ENCODE peak calls at places on chromosome 4, in seven cellular contexts. C is adrenal gland; E is neuronal stem cell; A is CD4-positive, alpha-beta memory T cell; I is tibial nerve; O is lung; K is aorta. R is an unnamed sample. For H3K9me3, the result is how much of the 10 kb centered on the place peaks cover.

GRCh38 chr4:173509031-173510001 is 20.7 kb downstream of the HAND2 start:
- DNase-seq in C (peak), E (no peak), A (no peak), I (no peak), O (no peak), K (peak), R (no peak)

GRCh38 chr4:127967141-127967775 is 2.1 kb downstream of the ABHD18 start:
- DNase-seq in C (no peak), E (no peak), A (no peak), I (no peak), O (no peak), K (no peak), R (no peak)

GRCh38 chr4:170729897-170730296 is 640.1 kb upstream of the AADAT start:
- DNase-seq in C (no peak), E (no peak), A (no peak), I (no peak), O (no peak), K (no peak), R (no peak)

GRCh38 chr4:17788956-17789355 is 7.5 kb upstream of the FAM184B start:
- DNase-seq in C (no peak), E (no peak), A (no peak), I (no peak), O (no peak), K (no peak), R (no peak)

GRCh38 chr4:31192372-31192771 is 472.2 kb downstream of the PCDH7 start:
- DNase-seq in C (no peak), E (no peak), A (no peak), I (no peak), O (no peak), K (no peak), R (no peak)

GRCh38 chr4:54746228-54746627 is 88.5 kb downstream of the KIT start:
- DNase-seq in C (no peak), E (no peak), A (no peak), I (no peak), O (no peak), K (no peak), R (no peak)

GRCh38 chr4:98573791-98574190 is 84.6 kb downstream of the TSPAN5 start:
- DNase-seq in C (no peak), E (no peak), A (no peak), I (no peak), O (no peak), K (no peak), R (no peak)

GRCh38 chr4:17065821-17066220 is 167.4 kb upstream of the LDB2 start:
- DNase-seq in C (no peak), E (no peak), A (no peak), I (no peak), O (no peak), K (no peak), R (no peak)

GRCh38 chr4:77815651-77816050 is 3.5 kb downstream of the CNOT6L start:
- DNase-seq in C (no peak), E (no peak), A (no peak), I (no peak), O (no peak), K (no peak), R (no peak)

DNA sequence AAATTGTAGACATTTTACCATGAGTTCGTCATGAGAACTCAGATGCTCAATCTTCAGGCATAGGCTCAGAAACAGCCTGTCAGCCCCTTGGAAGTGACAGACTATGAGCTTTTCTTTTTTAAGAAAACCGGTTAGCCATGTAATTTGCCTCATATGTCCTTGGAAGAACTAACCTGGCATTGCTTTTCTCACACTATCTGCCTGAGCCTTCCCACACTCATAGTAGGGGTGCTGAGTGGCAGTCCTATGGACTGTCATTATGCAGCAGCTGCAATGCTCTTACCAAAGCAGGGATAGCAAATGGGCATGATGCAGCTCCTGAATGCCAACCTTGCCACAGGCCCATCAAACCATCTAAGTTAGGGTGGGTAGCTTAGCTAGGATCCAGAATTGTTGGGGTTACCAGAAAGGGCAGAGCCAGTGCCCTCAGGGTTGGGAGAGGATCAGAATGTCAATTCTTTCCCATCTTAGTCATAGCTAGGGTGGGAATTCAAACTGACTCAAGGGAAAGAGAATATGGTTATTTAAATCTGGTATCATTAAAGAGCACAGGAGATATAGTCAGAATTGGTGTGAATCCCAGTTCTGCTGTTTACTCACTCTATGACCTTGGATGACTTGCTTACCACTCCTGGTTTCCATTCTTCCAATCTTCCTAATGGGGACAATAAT is 230.6 kb upstream of the CPEB2 start:
- DNase-seq in C (no peak), E (no peak), A (no peak), I (no peak), O (no peak), K (no peak), R (no peak)
- H3K9me3 ChIP-seq in C (under half), E (under half), A (under half), I (under half), O (under half), K (under half), R (under half)

GRCh38 chr4:48836658-48837057 is 5.8 kb downstream of the OCIAD1 start:
- DNase-seq in C (no peak), E (no peak), A (no peak), I (no peak), O (no peak), K (no peak), R (no peak)
- H3K9me3 ChIP-seq in C (under half), E (under half), A (under half), I (under half), O (under half), K (under half), R (under half)

DNA sequence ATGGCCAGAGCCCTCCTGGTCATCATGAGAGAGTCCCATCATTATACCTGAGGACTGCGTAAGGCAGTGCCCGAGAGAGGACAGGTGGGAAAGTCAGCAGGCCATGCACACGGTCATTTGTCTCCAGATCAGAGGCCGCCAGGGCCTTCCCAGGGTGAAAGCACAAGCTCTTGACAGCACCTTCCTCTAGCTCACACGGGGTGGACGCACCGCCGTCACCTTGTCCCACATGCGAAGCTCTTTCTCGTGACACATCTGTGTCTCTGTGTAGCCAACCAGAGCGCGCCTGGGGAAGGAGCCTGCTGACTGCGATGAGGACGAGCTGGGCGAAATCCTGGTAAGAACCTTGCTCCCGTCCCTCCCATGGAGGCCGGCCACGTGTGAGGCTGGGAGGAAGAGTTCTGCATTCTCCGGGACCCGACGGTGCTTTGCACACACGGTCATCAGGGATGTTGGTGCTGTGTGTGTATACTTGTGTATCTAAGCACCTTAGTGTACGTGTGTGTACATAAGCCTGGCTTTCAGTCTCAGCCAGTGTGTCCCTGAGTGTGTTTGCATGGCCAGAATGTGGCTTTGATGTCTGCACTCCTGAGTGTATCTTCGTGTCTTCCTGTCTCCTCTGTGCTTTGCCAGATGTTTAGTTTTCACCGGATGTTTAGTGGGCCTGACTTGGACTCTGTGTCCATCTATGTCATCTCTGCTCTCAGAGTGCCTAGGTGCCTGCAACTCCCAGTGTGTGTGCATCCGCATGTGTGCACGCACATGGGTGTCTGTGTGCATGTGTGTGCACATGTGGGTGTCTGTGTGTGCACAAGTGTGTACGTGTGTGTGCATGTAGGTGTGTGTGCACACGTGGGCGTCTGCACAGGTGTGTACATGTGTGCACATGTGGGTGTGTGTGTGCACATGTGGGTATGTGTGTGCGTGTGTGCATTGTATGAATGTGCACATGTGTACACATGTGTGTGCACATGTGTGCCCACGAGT is 15.1 kb downstream of the ATP5ME start:
- DNase-seq in C (no peak), E (no peak), A (no peak), I (no peak), O (no peak), K (peak), R (no peak)
- H3K9me3 ChIP-seq in C (under half), E (under half), A (under half), I (under half), O (under half), K (under half), R (under half)

DNA sequence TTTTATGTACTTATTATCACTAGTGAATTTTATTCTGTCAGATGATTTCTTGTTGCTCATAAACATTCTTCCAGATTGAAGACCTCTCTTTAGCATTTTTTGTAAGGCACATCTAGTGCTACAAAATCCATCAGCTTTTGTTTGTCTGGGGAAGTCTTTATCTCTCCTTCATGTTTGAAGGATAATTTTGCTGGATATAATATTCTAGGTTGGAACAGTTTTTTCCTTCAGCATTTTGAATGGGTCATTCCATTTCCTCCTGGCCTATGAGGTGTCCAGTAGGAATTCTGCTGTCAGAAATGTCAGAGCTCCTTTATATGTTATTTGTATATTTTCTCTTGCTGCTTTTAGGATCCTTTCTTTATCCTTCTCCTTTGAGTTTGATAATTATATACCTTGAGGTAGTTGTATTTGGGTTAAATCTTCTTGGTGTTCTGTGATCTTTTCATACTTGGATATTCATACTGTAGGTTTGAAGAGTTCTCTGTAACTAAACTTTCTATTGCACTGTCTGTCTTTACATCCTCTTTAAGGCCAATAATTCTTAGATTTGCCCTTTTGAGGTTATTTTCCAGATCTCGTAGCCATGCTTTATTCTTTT is 58.3 kb downstream of the PTPN13 start:
- DNase-seq in C (no peak), E (no peak), A (no peak), I (no peak), O (no peak), K (no peak), R (no peak)
- H3K9me3 ChIP-seq in C (under half), E (half or more), A (under half), I (under half), O (under half), K (under half), R (under half)

GRCh38 chr4:135604531-135604930 is 1402.9 kb upstream of the PABPC4L start:
- DNase-seq in C (no peak), E (no peak), A (no peak), I (no peak), O (no peak), K (no peak), R (no peak)

GRCh38 chr4:135605096-135605495 is 1403.5 kb upstream of the PABPC4L start:
- DNase-seq in C (no peak), E (no peak), A (no peak), I (no peak), O (no peak), K (no peak), R (no peak)

GRCh38 chr4:135598151-135598550 is 1396.6 kb upstream of the PABPC4L start:
- DNase-seq in C (no peak), E (no peak), A (no peak), I (no peak), O (no peak), K (no peak), R (no peak)

GRCh38 chr4:135601351-135601750 is 1399.8 kb upstream of the PABPC4L start:
- DNase-seq in C (no peak), E (no peak), A (no peak), I (no peak), O (no peak), K (no peak), R (no peak)
- H3K9me3 ChIP-seq in C (under half), E (under half), A (under half), I (under half), O (under half), K (under half), R (under half)

GRCh38 chr4:177128306-177128705 is 181.4 kb upstream of the NEIL3 start:
- DNase-seq in C (no peak), E (no peak), A (no peak), I (no peak), O (no peak), K (no peak), R (no peak)

GRCh38 chr4:177124436-177124835 is 185.2 kb upstream of the NEIL3 start:
- DNase-seq in C (no peak), E (no peak), A (no peak), I (no peak), O (no peak), K (no peak), R (no peak)

GRCh38 chr4:177127658-177128057 is 182.0 kb upstream of the NEIL3 start:
- DNase-seq in C (no peak), E (no peak), A (no peak), I (no peak), O (no peak), K (no peak), R (no peak)

GRCh38 chr4:177123811-177124210 is 185.9 kb upstream of the NEIL3 start:
- DNase-seq in C (no peak), E (no peak), A (no peak), I (no peak), O (no peak), K (no peak), R (no peak)

GRCh38 chr4:177125656-177126055 is 184.0 kb upstream of the NEIL3 start:
- DNase-seq in C (no peak), E (no peak), A (no peak), I (no peak), O (no peak), K (no peak), R (no peak)
- H3K9me3 ChIP-seq in C (under half), E (under half), A (under half), I (under half), O (under half), K (under half), R (under half)

GRCh38 chr4:1253831-1254230 is 4.9 kb upstream of the CTBP1 start:
- DNase-seq in C (no peak), E (no peak), A (peak), I (no peak), O (no peak), K (no peak), R (no peak)

GRCh38 chr4:1255699-1256098 is 6.8 kb upstream of the CTBP1 start:
- DNase-seq in C (no peak), E (no peak), A (no peak), I (no peak), O (no peak), K (no peak), R (no peak)

GRCh38 chr4:1252928-1253492 is 4.1 kb upstream of the CTBP1 start:
- DNase-seq in C (no peak), E (no peak), A (no peak), I (no peak), O (no peak), K (no peak), R (no peak)

GRCh38 chr4:1258457-1258856 is 9.5 kb upstream of the CTBP1 start:
- DNase-seq in C (no peak), E (no peak), A (no peak), I (no peak), O (no peak), K (no peak), R (no peak)

GRCh38 chr4:1255151-1255550 is 6.2 kb upstream of the CTBP1 start:
- DNase-seq in C (no peak), E (no peak), A (no peak), I (no peak), O (no peak), K (no peak), R (no peak)
- H3K9me3 ChIP-seq in C (under half), E (half or more), A (under half), I (under half), O (under half), K (under half), R (under half)

GRCh38 chr4:176350671-176351070 is 30.9 kb downstream of the SPCS3 start:
- DNase-seq in C (no peak), E (no peak), A (no peak), I (no peak), O (no peak), K (no peak), R (no peak)
- H3K9me3 ChIP-seq in C (under half), E (under half), A (under half), I (under half), O (under half), K (under half), R (under half)

DNA sequence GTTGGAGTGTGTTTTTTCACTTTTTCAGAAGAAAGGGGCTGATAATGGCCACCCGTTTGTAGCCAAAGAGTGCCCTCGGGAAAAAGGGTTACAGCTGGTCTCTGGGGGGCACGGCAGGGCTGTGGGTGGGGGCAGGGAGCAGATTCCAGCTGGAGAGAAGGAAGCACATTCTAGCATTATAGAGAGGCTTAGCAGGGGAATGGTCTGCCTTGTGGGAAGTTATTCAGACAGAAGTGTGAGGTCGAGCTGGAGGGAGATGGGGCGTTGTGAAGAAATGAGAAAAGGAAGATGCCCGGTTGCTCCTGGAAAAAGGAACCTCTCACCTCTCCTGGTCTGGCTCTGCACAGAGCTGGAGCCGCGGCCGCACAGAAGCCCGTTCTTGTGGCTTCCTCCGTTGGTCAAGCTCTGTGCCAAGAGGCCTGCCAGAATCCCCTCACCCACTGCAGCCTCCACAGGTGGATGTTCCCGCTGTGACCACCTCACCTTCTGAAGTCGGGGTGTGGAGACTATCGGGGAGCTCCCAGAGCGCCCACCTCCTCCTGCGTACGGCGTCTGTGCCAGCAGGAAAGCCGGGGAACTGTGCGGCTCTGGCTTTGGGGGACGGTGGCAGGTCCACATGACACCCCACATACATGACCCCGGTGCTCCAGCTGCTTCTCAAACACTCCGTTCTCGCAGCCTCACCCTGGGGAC is 52.4 kb upstream of the HGFAC start:
- DNase-seq in C (no peak), E (no peak), A (no peak), I (no peak), O (no peak), K (peak), R (no peak)
- H3K9me3 ChIP-seq in C (under half), E (under half), A (under half), I (under half), O (under half), K (under half), R (under half)

GRCh38 chr4:14236359-14236758 is 608.8 kb upstream of the BOD1L1 start:
- DNase-seq in C (no peak), E (no peak), A (no peak), I (no peak), O (no peak), K (no peak), R (no peak)

GRCh38 chr4:14237911-14238310 is 610.4 kb upstream of the BOD1L1 start:
- DNase-seq in C (no peak), E (no peak), A (no peak), I (no peak), O (no peak), K (no peak), R (no peak)

GRCh38 chr4:14234330-14234729 is 606.8 kb upstream of the BOD1L1 start:
- DNase-seq in C (no peak), E (no peak), A (no peak), I (no peak), O (no peak), K (no peak), R (no peak)

DNA sequence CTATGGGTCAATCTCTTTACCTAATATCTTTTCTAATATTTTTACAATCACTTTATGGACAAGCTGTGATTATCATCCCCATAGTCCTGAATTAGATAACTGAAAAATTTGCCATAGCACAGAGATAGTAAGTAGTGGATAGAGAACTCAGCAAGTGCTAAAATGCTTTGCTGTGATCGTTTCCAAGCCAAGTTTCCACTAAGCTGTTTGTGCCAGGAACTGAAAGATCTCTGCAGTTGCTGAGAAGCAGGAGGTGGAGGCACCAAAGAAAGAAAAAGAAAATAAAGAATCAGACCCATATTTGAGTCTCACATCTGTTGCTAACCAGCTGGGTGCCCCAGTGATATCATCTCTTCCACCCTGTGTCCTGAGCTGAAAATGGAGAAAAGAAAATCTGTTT is 605.6 kb upstream of the BOD1L1 start:
- DNase-seq in C (no peak), E (no peak), A (no peak), I (no peak), O (no peak), K (no peak), R (no peak)
- H3K9me3 ChIP-seq in C (under half), E (under half), A (under half), I (under half), O (under half), K (under half), R (under half)

R was measured in effector memory CD4-positive, alpha-beta T cell.